ENCODE peak calls at places on chromosomes 1 and 21, in nine cellular contexts. O is caudate nucleus; B is GM12865; X is neural crest cell; I is CD4-positive, alpha-beta T cell; P is RPMI8226; S is HS-5; K is effector CD8-positive, alpha-beta T cell; Q is AG10803. N is an unnamed sample.
A peak's percentile ranks its signal among the peaks of the same experiment; 100 is the strongest.

GRCh38 chr1:46076343-46076742 is 56.1 kb downstream of the PIK3R3 start:
- DNase-seq in O (no peak), B (no peak), X (no peak), I (no peak), P (no peak), S (no peak), K (no peak), Q (no peak), N (no peak)

GRCh38 chr1:83583351-83584014 is 415.4 kb downstream of the TTLL7 start:
- DNase-seq in O (no peak), B (peak; percentile 68), X (no peak), I (peak; percentile 18), P (peak; percentile 7), S (no peak), K (no peak), Q (peak; percentile 13), N (peak; percentile 23)

GRCh38 chr1:116711061-116711582 is 43.1 kb upstream of the CD2 start:
- DNase-seq in O (no peak), B (no peak), X (no peak), I (no peak), P (no peak), S (no peak), K (no peak), Q (no peak), N (no peak)

GRCh38 chr1:8022395-8023286 is 3.5 kb downstream of the ERRFI1 start:
- DNase-seq in O (no peak), B (no peak), X (no peak), I (no peak), P (no peak), S (no peak), K (no peak), Q (no peak), N (no peak)

GRCh38 chr1:227776277-227776676 is 39.2 kb upstream of the PRSS38 start:
- DNase-seq in O (no peak), B (no peak), X (no peak), I (no peak), P (no peak), S (no peak), K (no peak), Q (peak; percentile 90), N (no peak)

GRCh38 chr1:119367332-119368124 is 1.1 kb upstream of the HAO2 start:
- DNase-seq in O (no peak), B (peak; percentile 41), X (no peak), I (no peak), P (peak; percentile 2), S (peak; percentile 25), K (no peak), Q (peak; percentile 56), N (peak; percentile 60)

GRCh38 chr21:42414928-42415769 is 11.4 kb downstream of the UBASH3A start:
- DNase-seq in O (peak; percentile 19), B (peak; percentile 94), X (no peak), I (peak; percentile 84), P (no peak), S (no peak), K (peak; percentile 80), Q (no peak), N (peak; percentile 92)

GRCh38 chr1:15076807-15077206 is 76.7 kb upstream of the TMEM51 start:
- DNase-seq in O (no peak), B (no peak), X (no peak), I (no peak), P (no peak), S (no peak), K (no peak), Q (no peak), N (no peak)

GRCh38 chr1:25810341-25811299 is 9.1 kb upstream of the MTFR1L start:
- DNase-seq in O (peak; percentile 38), B (peak; percentile 73), X (peak; percentile 90), I (peak; percentile 81), P (peak; percentile 71), S (no peak), K (peak; percentile 69), Q (peak; percentile 43), N (peak; percentile 50)

GRCh38 chr1:55695553-55695952 is 480.4 kb upstream of the USP24 start:
- DNase-seq in O (no peak), B (no peak), X (no peak), I (no peak), P (no peak), S (no peak), K (no peak), Q (no peak), N (no peak)

GRCh38 chr21:21084179-21084578 is 86.0 kb downstream of the NCAM2 start:
- DNase-seq in O (no peak), B (no peak), X (no peak), I (no peak), P (no peak), S (no peak), K (no peak), Q (peak; percentile 53), N (no peak)

GRCh38 chr1:66728021-66728420 is 24.2 kb upstream of the DYNLT5 start:
- DNase-seq in O (no peak), B (no peak), X (no peak), I (no peak), P (no peak), S (no peak), K (no peak), Q (peak; percentile 11), N (no peak)

GRCh38 chr1:61391730-61392129 is 309.4 kb downstream of the NFIA start:
- DNase-seq in O (no peak), B (no peak), X (no peak), I (no peak), P (no peak), S (no peak), K (no peak), Q (no peak), N (no peak)

GRCh38 chr1:201063190-201063544 is 39.7 kb upstream of the KIF21B start:
- DNase-seq in O (no peak), B (no peak), X (no peak), I (no peak), P (no peak), S (no peak), K (no peak), Q (no peak), N (no peak)

GRCh38 chr1:243535014-243535413 is 279.2 kb downstream of the SDCCAG8 start:
- DNase-seq in O (no peak), B (no peak), X (no peak), I (no peak), P (no peak), S (no peak), K (no peak), Q (no peak), N (no peak)

GRCh38 chr1:166165661-166166399 is 971 bp downstream of the FAM78B start:
- DNase-seq in O (no peak), B (no peak), X (peak; percentile 9), I (no peak), P (no peak), S (no peak), K (no peak), Q (peak; percentile 13), N (peak; percentile 26)

GRCh38 chr1:115317101-115318012 is 20.7 kb downstream of the NGF start:
- DNase-seq in O (no peak), B (no peak), X (no peak), I (no peak), P (no peak), S (no peak), K (no peak), Q (peak; percentile 75), N (no peak)

GRCh38 chr1:225259542-225259941 is 168.3 kb downstream of the LBR start:
- DNase-seq in O (no peak), B (no peak), X (no peak), I (no peak), P (no peak), S (no peak), K (no peak), Q (no peak), N (no peak)

GRCh38 chr1:86741947-86742572 is 37.7 kb downstream of the SH3GLB1 start:
- DNase-seq in O (no peak), B (peak; percentile 48), X (peak; percentile 30), I (peak; percentile 29), P (peak; percentile 46), S (no peak), K (peak; percentile 10), Q (peak; percentile 25), N (peak; percentile 62)

GRCh38 chr1:170970256-170970655 is 34.9 kb downstream of the MROH9 start:
- DNase-seq in O (no peak), B (no peak), X (no peak), I (no peak), P (no peak), S (no peak), K (no peak), Q (no peak), N (no peak)

GRCh38 chr1:6359568-6360496 is 33.7 kb downstream of the ACOT7 start:
- DNase-seq in O (no peak), B (peak; percentile 92), X (no peak), I (peak; percentile 31), P (peak; percentile 77), S (no peak), K (no peak), Q (peak; percentile 64), N (peak; percentile 39)

GRCh38 chr21:45265721-45266517 is 21.8 kb downstream of the POFUT2 start:
- DNase-seq in O (no peak), B (no peak), X (no peak), I (no peak), P (no peak), S (no peak), K (no peak), Q (no peak), N (no peak)

GRCh38 chr1:156056326-156056849 is 1.8 kb downstream of the LAMTOR2 start:
- DNase-seq in O (no peak), B (no peak), X (no peak), I (no peak), P (no peak), S (no peak), K (no peak), Q (no peak), N (no peak)

GRCh38 chr1:224433041-224433670 is 1.4 kb downstream of the WDR26 start:
- DNase-seq in O (no peak), B (no peak), X (peak; percentile 4), I (peak; percentile 23), P (peak; percentile 38), S (no peak), K (no peak), Q (peak; percentile 4), N (peak; percentile 49)

GRCh38 chr1:41659903-41660302 is 175.4 kb upstream of the EDN2 start:
- DNase-seq in O (no peak), B (no peak), X (no peak), I (no peak), P (no peak), S (no peak), K (no peak), Q (no peak), N (no peak)

GRCh38 chr1:150881331-150882070 is 5.1 kb upstream of the ARNT start:
- DNase-seq in O (no peak), B (no peak), X (no peak), I (no peak), P (no peak), S (peak; percentile 94), K (no peak), Q (peak; percentile 98), N (peak; percentile 96)

GRCh38 chr21:41369915-41370839 is 8.3 kb downstream of the MX2 start:
- DNase-seq in O (no peak), B (peak; percentile 71), X (no peak), I (peak; percentile 36), P (no peak), S (no peak), K (peak; percentile 35), Q (no peak), N (no peak)

GRCh38 chr1:85998105-85998504 is 158.5 kb downstream of the COL24A1 start:
- DNase-seq in O (no peak), B (no peak), X (no peak), I (no peak), P (no peak), S (no peak), K (no peak), Q (no peak), N (peak; percentile 37)

GRCh38 chr1:48536477-48536876 is 64.5 kb upstream of the SPATA6 start:
- DNase-seq in O (no peak), B (no peak), X (no peak), I (no peak), P (no peak), S (no peak), K (no peak), Q (no peak), N (no peak)

GRCh38 chr1:24946861-24947658 is 17.0 kb upstream of the RUNX3 start:
- DNase-seq in O (no peak), B (peak; percentile 91), X (no peak), I (no peak), P (no peak), S (no peak), K (no peak), Q (peak; percentile 33), N (no peak)

GRCh38 chr1:90718411-90719320 is 1.6 kb upstream of the BARHL2 start:
- DNase-seq in O (no peak), B (no peak), X (no peak), I (no peak), P (no peak), S (no peak), K (no peak), Q (no peak), N (no peak)